ENCODE peak calls at places on chromosomes 6 and 20, in six cellular contexts. H is SK-N-SH, Q is H1, M is HCT116, J is K562, D is GM12878. P is an unnamed sample.
A peak's percentile ranks its signal among the peaks of the same experiment; 100 is the strongest.

GRCh38 chr6:160132776-160133338 is 11.2 kb downstream of the SLC22A1 start:
- DNase-seq in J (peak; percentile 8), D (no peak), Q (no peak), M (no peak), H (no peak), P (no peak)

GRCh38 chr6:110534731-110535164 is 58.3 kb upstream of the SLC22A16 start:
- DNase-seq in D (no peak), H (no peak), Q (peak; percentile 22), M (no peak), J (no peak), P (no peak)

GRCh38 chr20:34180460-34181108 is 60.6 kb upstream of the ASIP start:
- DNase-seq in Q (no peak), H (no peak), M (no peak), D (no peak), J (no peak), P (no peak)

GRCh38 chr20:3550857-3551256 is 80.0 kb downstream of the ATRN start:
- DNase-seq in M (no peak), D (no peak), Q (no peak), H (no peak), J (no peak), P (no peak)

GRCh38 chr20:36645998-36646397 is at the start of gene SLA2:
- DNase-seq in D (no peak), H (no peak), M (no peak), Q (no peak), J (no peak), P (no peak)

GRCh38 chr20:51285684-51286083 is 256.8 kb downstream of the NFATC2 start:
- DNase-seq in Q (no peak), D (no peak), J (no peak), M (no peak), H (no peak), P (no peak)

GRCh38 chr20:4563534-4563933 is 158.2 kb upstream of the PRND start:
- DNase-seq in J (peak; percentile 12), M (no peak), Q (peak; percentile 53), H (no peak), D (no peak), P (peak; percentile 13)

GRCh38 chr6:87914637-87915395 is 132.8 kb upstream of the SPACA1 start:
- DNase-seq in J (no peak), H (no peak), M (no peak), D (no peak), Q (no peak), P (no peak)

GRCh38 chr6:74000582-74000981 is 304.6 kb downstream of the CD109 start:
- DNase-seq in J (no peak), D (no peak), Q (no peak), H (no peak), M (no peak), P (no peak)

GRCh38 chr20:64106435-64106961 is 867 bp downstream of the NPBWR2 start:
- DNase-seq in Q (peak; percentile 40), D (no peak), J (no peak), M (no peak), H (no peak), P (no peak)

GRCh38 chr6:89034586-89035251 is 45.8 kb upstream of the PNRC1 start:
- DNase-seq in H (no peak), D (no peak), Q (no peak), M (no peak), J (no peak), P (peak; percentile 18)

GRCh38 chr6:123415844-123416468 is 220.8 kb downstream of the TRDN start:
- DNase-seq in J (peak; percentile 32), D (no peak), M (peak; percentile 50), H (peak; percentile 12), Q (peak; percentile 58), P (peak; percentile 38)

GRCh38 chr6:107435798-107436197 is 23.6 kb downstream of the PDSS2 start:
- DNase-seq in D (no peak), Q (no peak), H (no peak), J (no peak), M (no peak), P (no peak)

GRCh38 chr6:154901856-154902552 is 93.1 kb upstream of the TIAM2 start:
- DNase-seq in Q (no peak), J (no peak), M (no peak), H (peak; percentile 71), D (no peak), P (no peak)

GRCh38 chr6:47056832-47057231 is 14.7 kb upstream of the ADGRF1 start:
- DNase-seq in J (no peak), H (no peak), M (no peak), Q (no peak), D (no peak), P (no peak)

GRCh38 chr6:158321960-158322359 is 9.7 kb downstream of the TULP4 start:
- DNase-seq in J (no peak), H (no peak), Q (no peak), D (no peak), M (no peak), P (no peak)

GRCh38 chr6:169805242-169805838 is 53.9 kb downstream of the ERMARD start:
- DNase-seq in D (no peak), Q (peak; percentile 16), H (no peak), J (no peak), M (no peak), P (no peak)

GRCh38 chr6:14091329-14091978 is 26.1 kb upstream of the CD83 start:
- DNase-seq in H (no peak), D (no peak), J (no peak), M (no peak), Q (no peak), P (no peak)

GRCh38 chr6:74480561-74480960 is 725.3 kb downstream of the COL12A1 start:
- DNase-seq in Q (no peak), M (no peak), J (no peak), D (no peak), H (no peak), P (no peak)

GRCh38 chr6:105892577-105893262 is 193.4 kb upstream of the PRDM1 start:
- DNase-seq in H (no peak), Q (no peak), D (peak; percentile 74), J (peak; percentile 17), M (no peak), P (no peak)

GRCh38 chr20:57618766-57619052 is 1.5 kb downstream of the ZBP1 start:
- DNase-seq in D (no peak), H (no peak), Q (peak; percentile 19), M (no peak), J (no peak), P (no peak)

GRCh38 chr6:21300439-21300838 is 293.1 kb upstream of the SOX4 start:
- DNase-seq in J (no peak), H (no peak), D (no peak), Q (no peak), M (no peak), P (no peak)

GRCh38 chr6:38149526-38149925 is 330.0 kb downstream of the ZFAND3 start:
- DNase-seq in H (no peak), D (no peak), M (no peak), Q (peak; percentile 10), J (no peak), P (no peak)

GRCh38 chr6:135941275-135941674 is 89.8 kb downstream of the PDE7B start:
- DNase-seq in J (no peak), D (no peak), H (no peak), Q (no peak), M (no peak), P (no peak)

GRCh38 chr6:80610821-80611220 is 504.4 kb downstream of the BCKDHB start:
- DNase-seq in H (no peak), J (no peak), Q (no peak), D (no peak), M (no peak), P (no peak)

GRCh38 chr20:51532577-51533191 is 9.8 kb downstream of the NFATC2 start:
- DNase-seq in H (no peak), M (no peak), J (no peak), Q (no peak), D (no peak), P (no peak)

GRCh38 chr6:89353702-89354392 is 1.3 kb upstream of the UBE2J1 start:
- DNase-seq in D (no peak), M (no peak), Q (no peak), H (no peak), J (no peak), P (no peak)

GRCh38 chr6:25174678-25175077 is 104.5 kb upstream of the CARMIL1 start:
- DNase-seq in Q (no peak), D (no peak), M (no peak), H (no peak), J (no peak), P (no peak)

GRCh38 chr6:25173232-25173631 is 105.9 kb upstream of the CARMIL1 start:
- DNase-seq in D (no peak), J (no peak), Q (no peak), H (no peak), M (no peak), P (no peak)

GRCh38 chr6:25172819-25173218 is 106.4 kb upstream of the CARMIL1 start:
- DNase-seq in D (no peak), M (no peak), H (no peak), Q (no peak), J (no peak), P (no peak)

GRCh38 chr6:25175216-25175615 is 104.0 kb upstream of the CARMIL1 start:
- DNase-seq in Q (no peak), D (no peak), H (no peak), M (no peak), J (no peak), P (no peak)

GRCh38 chr6:25173951-25174474 is 105.2 kb upstream of the CARMIL1 start:
- DNase-seq in Q (no peak), H (no peak), D (no peak), M (peak; percentile 70), J (no peak), P (no peak)
- TF ChIP-seq YY1 in Q (no peak), H (no peak), D (no peak), M (no peak), J (no peak), P (no peak)

GRCh38 chr6:11650297-11650696 is 112.7 kb downstream of the TMEM170B start:
- DNase-seq in M (no peak), H (no peak), D (no peak), Q (peak; percentile 64), J (no peak), P (peak; percentile 85)
- H3K4me3 ChIP-seq in M (no peak overlapping the region), H (no peak overlapping the region), D (no peak overlapping the region), Q (peak overlapping the region; percentile 39), J (no peak overlapping the region), P (no peak overlapping the region)

GRCh38 chr20:13838664-13839063 is 53.8 kb downstream of the NDUFAF5 start:
- DNase-seq in M (no peak), J (no peak), H (no peak), Q (no peak), D (no peak), P (no peak)
- H3K9ac ChIP-seq in M (no peak overlapping the region), J (no peak overlapping the region), H (no peak overlapping the region), Q (no peak overlapping the region), D (no peak overlapping the region), P (no peak overlapping the region)

GRCh38 chr20:50073500-50073899 is 39.5 kb downstream of the UBE2V1 start:
- DNase-seq in J (no peak), M (no peak), H (no peak), D (no peak), Q (no peak), P (no peak)

GRCh38 chr20:50071039-50071888 is 41.7 kb downstream of the UBE2V1 start:
- DNase-seq in M (peak; percentile 48), H (peak; percentile 96), J (peak; percentile 95), D (no peak), Q (peak; percentile 100), P (peak; percentile 82)

GRCh38 chr20:50068041-50068651 is 44.8 kb downstream of the UBE2V1 start:
- DNase-seq in M (no peak), J (no peak), H (peak; percentile 22), Q (no peak), D (no peak), P (no peak)

GRCh38 chr20:50067461-50067860 is 45.5 kb downstream of the UBE2V1 start:
- DNase-seq in J (no peak), Q (no peak), D (no peak), M (no peak), H (no peak), P (no peak)

GRCh38 chr20:50070361-50070760 is 42.6 kb downstream of the UBE2V1 start:
- DNase-seq in H (no peak), Q (no peak), M (no peak), J (no peak), D (no peak), P (no peak)
- TF ChIP-seq YY1 in H (no peak), Q (no peak), M (no peak), J (no peak), D (no peak), P (no peak)

P was measured in NT2/D1.